ENCODE peak calls at places on chromosomes 12 and 14, in ten cellular contexts. Y, B, K, H, D, Q, X, R, Z and A are unnamed samples.

GRCh38 chr12:27868165-27868564 is 88.1 kb upstream of the MANSC4 start:
- DNase-seq in Y (no peak), B (no peak), K (peak; percentile 84), H (no peak), D (no peak), Q (peak; percentile 93), X (no peak), R (no peak), Z (peak; percentile 82), A (no peak)

GRCh38 chr12:96249196-96250118 is 55.3 kb downstream of the ELK3 start:
- DNase-seq in Y (peak; percentile 60), B (no peak), K (no peak), H (no peak), D (no peak), Q (peak; percentile 69), X (no peak), R (peak; percentile 73), Z (peak; percentile 38), A (no peak)

GRCh38 chr12:127588224-127588623 is 678.7 kb upstream of the TMEM132C start:
- DNase-seq in Y (no peak), B (no peak), K (peak; percentile 62), H (no peak), D (no peak), Q (peak; percentile 90), X (no peak), R (no peak), Z (peak; percentile 90), A (no peak)

GRCh38 chr14:105041841-105042765 is 21.2 kb upstream of the CDCA4 start:
- DNase-seq in Y (no peak), B (no peak), K (no peak), H (no peak), D (no peak), Q (no peak), X (no peak), R (no peak), Z (no peak), A (no peak)

GRCh38 chr14:94665121-94665520 is 52.9 kb downstream of the SERPINA3 start:
- DNase-seq in Y (peak; percentile 25), B (no peak), K (no peak), H (no peak), D (no peak), Q (peak; percentile 80), X (no peak), R (no peak), Z (peak; percentile 92), A (no peak)

GRCh38 chr14:31758941-31759340 is 197.7 kb downstream of the NUBPL start:
- DNase-seq in Y (no peak), B (no peak), K (no peak), H (no peak), D (no peak), Q (no peak), X (no peak), R (no peak), Z (peak; percentile 9), A (no peak)

GRCh38 chr12:89980236-89980635 is 271.6 kb upstream of the ATP2B1 start:
- DNase-seq in Y (no peak), B (no peak), K (peak; percentile 47), H (no peak), D (no peak), Q (peak; percentile 59), X (no peak), R (peak; percentile 13), Z (peak; percentile 87), A (no peak)

GRCh38 chr12:108959748-108960655 is 60.9 kb downstream of the SVOP start:
- DNase-seq in Y (no peak), B (no peak), K (no peak), H (no peak), D (no peak), Q (no peak), X (no peak), R (no peak), Z (no peak), A (no peak)

GRCh38 chr14:90489916-90490726 is 93.3 kb downstream of the CALM1 start:
- DNase-seq in Y (peak; percentile 27), B (no peak), K (no peak), H (no peak), D (no peak), Q (peak; percentile 18), X (no peak), R (no peak), Z (no peak), A (peak; percentile 4)

GRCh38 chr14:71536927-71537772 is 395.1 kb upstream of the RGS6 start:
- DNase-seq in Y (no peak), B (no peak), K (no peak), H (no peak), D (no peak), Q (no peak), X (no peak), R (no peak), Z (no peak), A (no peak)

GRCh38 chr12:112518336-112518735 is 99.6 kb downstream of the PTPN11 start:
- DNase-seq in Y (no peak), B (no peak), K (no peak), H (no peak), D (no peak), Q (no peak), X (no peak), R (no peak), Z (no peak), A (no peak)

GRCh38 chr12:13425766-13426165 is 229.2 kb downstream of the EMP1 start:
- DNase-seq in Y (no peak), B (no peak), K (peak; percentile 50), H (no peak), D (no peak), Q (peak; percentile 64), X (no peak), R (no peak), Z (peak; percentile 29), A (no peak)

GRCh38 chr12:45547822-45548221 is 181.7 kb upstream of the ARID2 start:
- DNase-seq in Y (no peak), B (no peak), K (peak; percentile 4), H (peak; percentile 31), D (no peak), Q (peak; percentile 13), X (no peak), R (no peak), Z (no peak), A (peak; percentile 7)

GRCh38 chr14:106843376-106843775 is 1317.0 kb downstream of the TMEM121 start:
- DNase-seq in Y (no peak), B (no peak), K (no peak), H (peak; percentile 33), D (no peak), Q (no peak), X (no peak), R (no peak), Z (no peak), A (no peak)

GRCh38 chr14:30180219-30180618 is 252.6 kb upstream of the PRKD1 start:
- DNase-seq in Y (no peak), B (no peak), K (no peak), H (no peak), D (no peak), Q (peak; percentile 63), X (no peak), R (no peak), Z (peak; percentile 60), A (no peak)

GRCh38 chr14:80202888-80203562 is 8.3 kb downstream of the DIO2 start:
- DNase-seq in Y (no peak), B (no peak), K (no peak), H (peak; percentile 57), D (peak; percentile 83), Q (no peak), X (no peak), R (no peak), Z (no peak), A (peak; percentile 14)
- TF ChIP-seq CTCF in Y (peak; percentile 56), B (no peak), K (peak; percentile 69), H (peak; percentile 71), D (peak; percentile 60), Q (peak; percentile 2), X (no peak), R (no peak), Z (no peak), A (peak; percentile 67)

GRCh38 chr14:98966465-98967162 is 305.4 kb downstream of the BCL11B start:
- DNase-seq in Y (no peak), B (no peak), K (no peak), H (no peak), D (no peak), Q (no peak), X (no peak), R (no peak), Z (no peak), A (no peak)
- TF ChIP-seq CTCF in Y (no peak), B (no peak), K (no peak), H (no peak), D (no peak), Q (no peak), X (no peak), R (no peak), Z (no peak), A (no peak)

GRCh38 chr12:120750806-120751205 is 25.2 kb downstream of the ACADS start:
- DNase-seq in Y (no peak), B (no peak), K (no peak), H (no peak), D (no peak), Q (no peak), X (no peak), R (no peak), Z (no peak), A (no peak)
- TF ChIP-seq CTCF in Y (no peak), B (no peak), K (no peak), H (no peak), D (no peak), Q (no peak), X (no peak), R (no peak), Z (no peak), A (peak; percentile 9)

GRCh38 chr12:85642288-85642687 is 193.9 kb downstream of the RASSF9 start:
- DNase-seq in Y (no peak), B (no peak), K (no peak), H (no peak), D (no peak), Q (no peak), X (no peak), R (no peak), Z (no peak), A (no peak)

GRCh38 chr12:85639834-85640233 is 196.4 kb downstream of the RASSF9 start:
- DNase-seq in Y (no peak), B (no peak), K (no peak), H (no peak), D (no peak), Q (no peak), X (no peak), R (no peak), Z (no peak), A (no peak)

GRCh38 chr12:85644508-85644907 is 191.7 kb downstream of the RASSF9 start:
- DNase-seq in Y (no peak), B (no peak), K (no peak), H (no peak), D (no peak), Q (peak; percentile 21), X (no peak), R (no peak), Z (peak; percentile 34), A (no peak)

GRCh38 chr12:85641796-85642195 is 194.4 kb downstream of the RASSF9 start:
- DNase-seq in Y (no peak), B (no peak), K (no peak), H (no peak), D (no peak), Q (peak; percentile 28), X (no peak), R (no peak), Z (peak; percentile 44), A (no peak)

DNA sequence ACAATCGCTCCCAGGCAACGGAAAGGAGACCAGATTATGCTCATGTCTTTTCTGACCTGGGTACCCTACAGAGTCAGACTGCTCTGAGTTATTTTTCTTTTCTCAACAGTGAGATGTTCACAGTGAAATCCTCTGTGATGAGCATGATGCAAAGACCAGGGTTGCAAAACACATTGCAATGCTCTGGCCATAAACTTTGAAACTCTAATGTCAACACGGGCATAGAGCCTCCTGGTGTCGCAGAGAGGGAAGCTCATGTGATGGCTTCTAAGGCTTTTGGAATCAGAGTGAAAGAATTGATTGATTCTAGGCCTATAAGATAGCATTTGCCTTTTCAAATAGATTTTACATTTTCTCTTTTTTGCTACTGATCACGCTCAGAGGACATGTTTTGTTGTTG is 193.4 kb downstream of the RASSF9 start:
- DNase-seq in Y (no peak), B (no peak), K (peak; percentile 58), H (peak; percentile 9), D (no peak), Q (peak; percentile 78), X (no peak), R (no peak), Z (peak; percentile 92), A (no peak)
- TF ChIP-seq CTCF in Y (no peak), B (no peak), K (peak; percentile 48), H (peak; percentile 8), D (peak; percentile 29), Q (peak; percentile 61), X (no peak), R (no peak), Z (peak; percentile 52), A (no peak)